ENCODE peak calls at places on chromosome 19, in seven cellular contexts. K is esophagus squamous epithelium, N is cardiac muscle cell, W is heart left ventricle, D is BE2C, J is ascending aorta, Z is mammary epithelial cell. O is an unnamed sample.
A peak's percentile ranks its signal among the peaks of the same experiment; 100 is the strongest.

GRCh38 chr19:925912-926594 is at the start of gene ARID3A:
- DNase-seq in K (no peak), N (peak; percentile 85), W (peak; percentile 77), D (peak; percentile 66), J (no peak), Z (peak; percentile 42), O (peak; percentile 26)

GRCh38 chr19:10617409-10618121 is 7.8 kb upstream of the SLC44A2 start:
- DNase-seq in K (no peak), N (no peak), W (no peak), D (no peak), J (no peak), Z (peak; percentile 86), O (no peak)

GRCh38 chr19:36687214-36688056 is at the start of gene ZNF567:
- DNase-seq in K (peak; percentile 84), N (peak; percentile 99), W (peak; percentile 99), D (peak; percentile 97), J (peak; percentile 88), Z (peak; percentile 96), O (peak; percentile 94)

GRCh38 chr19:27745978-27746542 is 1466.9 kb downstream of the UQCRFS1 start:
- DNase-seq in K (no peak), N (no peak), W (no peak), D (no peak), J (no peak), Z (no peak), O (no peak)

GRCh38 chr19:29389495-29389894 is 136.3 kb upstream of the VSTM2B start:
- DNase-seq in K (no peak), N (no peak), W (peak; percentile 22), D (no peak), J (no peak), Z (no peak), O (no peak)

GRCh38 chr19:29574518-29574917 is 31.6 kb upstream of the POP4 start:
- DNase-seq in K (no peak), N (no peak), W (no peak), D (no peak), J (no peak), Z (no peak), O (no peak)

GRCh38 chr19:17086129-17086528 is 10.6 kb downstream of the MYO9B start:
- DNase-seq in K (no peak), N (no peak), W (no peak), D (no peak), J (no peak), Z (no peak), O (no peak)

GRCh38 chr19:6312018-6312417 is 21.4 kb downstream of the ACER1 start:
- DNase-seq in K (no peak), N (no peak), W (no peak), D (no peak), J (no peak), Z (no peak), O (no peak)

GRCh38 chr19:34145741-34146202 is 26.5 kb upstream of the LSM14A start:
- DNase-seq in K (no peak), N (peak; percentile 75), W (no peak), D (peak; percentile 60), J (no peak), Z (peak; percentile 30), O (peak; percentile 70)

GRCh38 chr19:703651-704446 is 4.9 kb upstream of the PALM start:
- DNase-seq in K (no peak), N (peak; percentile 73), W (peak; percentile 93), D (peak; percentile 97), J (no peak), Z (peak; percentile 16), O (peak; percentile 77)

GRCh38 chr19:1027020-1027952 is 878 bp downstream of the CNN2 start:
- DNase-seq in K (no peak), N (no peak), W (peak; percentile 69), D (no peak), J (no peak), Z (peak; percentile 31), O (no peak)

GRCh38 chr19:18349524-18350128 is 9.2 kb downstream of the PGPEP1 start:
- DNase-seq in K (no peak), N (peak; percentile 43), W (no peak), D (peak; percentile 72), J (no peak), Z (peak; percentile 39), O (peak; percentile 75)

GRCh38 chr19:40472516-40472915 is 5.7 kb downstream of the SPTBN4 start:
- DNase-seq in K (no peak), N (no peak), W (no peak), D (no peak), J (no peak), Z (no peak), O (no peak)

GRCh38 chr19:6273701-6274601 is 5.8 kb downstream of the MLLT1 start:
- DNase-seq in K (no peak), N (no peak), W (peak; percentile 88), D (peak; percentile 60), J (peak; percentile 79), Z (peak; percentile 83), O (peak; percentile 36)

GRCh38 chr19:57748029-57748428 is 1.4 kb downstream of the ZNF776 start:
- DNase-seq in K (no peak), N (no peak), W (no peak), D (no peak), J (no peak), Z (no peak), O (no peak)

GRCh38 chr19:5207806-5208205 is 132.8 kb downstream of the PTPRS start:
- DNase-seq in K (no peak), N (no peak), W (no peak), D (no peak), J (no peak), Z (no peak), O (no peak)

GRCh38 chr19:36236304-36236945 is 21.5 kb downstream of the ZNF146 start:
- DNase-seq in K (no peak), N (no peak), W (no peak), D (no peak), J (no peak), Z (no peak), O (no peak)

GRCh38 chr19:29084266-29084665 is 128.7 kb downstream of the UQCRFS1 start:
- DNase-seq in K (no peak), N (peak; percentile 5), W (no peak), D (no peak), J (no peak), Z (no peak), O (no peak)

GRCh38 chr19:38711726-38712153 is 32.5 kb downstream of the CAPN12 start:
- DNase-seq in K (no peak), N (no peak), W (peak; percentile 77), D (no peak), J (no peak), Z (peak; percentile 83), O (no peak)

GRCh38 chr19:33755314-33756020 is 41.2 kb upstream of the KCTD15 start:
- DNase-seq in K (no peak), N (no peak), W (no peak), D (no peak), J (no peak), Z (no peak), O (no peak)

GRCh38 chr19:7617172-7617571 is 12.2 kb downstream of the XAB2 start:
- DNase-seq in K (no peak), N (no peak), W (no peak), D (no peak), J (no peak), Z (no peak), O (no peak)

GRCh38 chr19:7618366-7618765 is 11.0 kb downstream of the XAB2 start:
- DNase-seq in K (no peak), N (no peak), W (no peak), D (peak; percentile 90), J (no peak), Z (no peak), O (no peak)

GRCh38 chr19:7618771-7619510 is 10.4 kb downstream of the XAB2 start:
- DNase-seq in K (no peak), N (no peak), W (no peak), D (peak; percentile 92), J (no peak), Z (no peak), O (no peak)

GRCh38 chr19:7619671-7620441 is 9.5 kb downstream of the XAB2 start:
- DNase-seq in K (no peak), N (no peak), W (no peak), D (peak; percentile 59), J (no peak), Z (no peak), O (no peak)

DNA sequence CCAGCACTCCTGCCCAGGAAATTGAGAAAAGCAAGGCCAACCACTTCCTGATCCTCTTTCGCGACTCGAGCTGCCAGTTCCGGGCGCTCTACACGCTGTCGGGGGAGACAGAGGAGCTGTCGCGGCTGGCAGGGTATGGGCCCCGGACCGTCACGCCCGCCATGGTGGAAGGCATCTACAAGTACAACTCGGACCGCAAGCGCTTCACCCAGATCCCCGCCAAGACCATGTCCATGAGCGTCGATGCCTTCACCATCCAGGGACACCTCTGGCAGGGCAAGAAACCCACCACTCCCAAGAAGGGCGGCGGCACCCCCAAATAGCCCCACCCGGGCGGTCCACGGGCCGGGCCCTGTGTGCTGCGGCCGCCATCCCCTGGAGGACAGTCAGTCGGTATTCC is 11.6 kb downstream of the XAB2 start:
- DNase-seq in K (no peak), N (no peak), W (no peak), D (no peak), J (no peak), Z (no peak), O (no peak)
- H3K36me3 ChIP-seq in K (peaks cover 96% of the 10 kb centered on the region), N (peaks cover 15% of the 10 kb centered on the region), W (peaks cover 32% of the 10 kb centered on the region), D (peaks cover 45% of the 10 kb centered on the region), J (peaks cover 41% of the 10 kb centered on the region), Z (peaks cover 2% of the 10 kb centered on the region), O (peaks cover 37% of the 10 kb centered on the region)

DNA sequence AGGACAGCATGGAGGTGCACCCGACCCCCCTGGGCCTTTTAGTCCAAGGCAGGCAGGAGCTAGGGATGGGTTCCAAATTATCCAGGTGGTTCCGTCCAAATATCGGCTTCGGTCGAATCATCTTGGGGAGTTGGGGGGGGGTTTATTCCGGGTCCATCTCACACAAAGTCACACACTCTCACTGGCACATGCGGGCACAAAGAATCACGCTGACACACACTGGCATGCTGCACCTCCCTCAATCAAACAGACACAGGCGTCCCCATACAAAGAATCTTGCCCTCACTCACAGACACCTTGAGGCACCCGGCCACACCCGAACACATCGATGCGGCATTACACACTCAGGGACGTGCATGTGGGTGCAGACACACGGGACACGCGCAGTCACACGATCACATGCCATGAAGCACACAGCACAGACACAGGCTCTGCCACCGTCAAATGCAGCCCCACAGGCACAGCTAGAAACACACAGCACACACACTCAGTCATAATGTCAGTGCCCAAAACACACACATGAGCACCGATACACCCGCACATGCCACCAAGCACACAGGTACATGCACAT is 7.8 kb downstream of the NFIX start:
- DNase-seq in K (no peak), N (no peak), W (no peak), D (no peak), J (no peak), Z (no peak), O (no peak)
- H3K4me1 ChIP-seq in K (peaks cover 72% of the 10 kb centered on the region), N (no peaks in the 10 kb centered on the region), W (peaks cover 82% of the 10 kb centered on the region), D (no peaks in the 10 kb centered on the region), J (peaks cover 20% of the 10 kb centered on the region), Z (peaks cover 19% of the 10 kb centered on the region), O (no peaks in the 10 kb centered on the region)

GRCh38 chr19:48424694-48425219 is 21.0 kb upstream of the GRWD1 start:
- DNase-seq in K (no peak), N (no peak), W (no peak), D (no peak), J (no peak), Z (no peak), O (peak; percentile 32)
- H3K4me3 ChIP-seq in K (no peak overlapping the region), N (no peak overlapping the region), W (no peak overlapping the region), D (no peak overlapping the region), J (no peak overlapping the region), Z (no peak overlapping the region), O (no peak overlapping the region)

DNA sequence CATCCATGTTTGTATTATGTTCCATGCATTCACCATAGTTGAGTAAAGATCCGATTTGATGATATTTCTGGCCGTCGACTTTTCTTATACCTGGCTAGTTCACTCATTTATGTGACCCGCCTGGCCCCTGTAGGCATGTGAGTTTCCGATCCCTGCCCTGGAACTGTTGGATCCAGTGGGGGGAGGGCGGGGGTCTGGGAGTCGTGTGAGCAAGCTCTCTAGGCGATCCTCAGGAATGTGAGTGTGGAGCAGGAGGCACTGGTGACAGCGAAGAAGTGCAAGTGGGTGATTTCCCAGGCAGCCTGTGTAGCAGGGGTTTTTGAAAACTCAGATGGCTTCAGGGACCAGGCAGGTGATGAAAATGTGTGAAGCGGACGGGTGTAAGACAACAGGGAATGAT is 10.6 kb upstream of the PTOV1 start:
- DNase-seq in K (no peak), N (peak; percentile 71), W (no peak), D (no peak), J (no peak), Z (no peak), O (no peak)
- H3K36me3 ChIP-seq in K (peaks cover 56% of the 10 kb centered on the region), N (peaks cover 6% of the 10 kb centered on the region), W (peaks cover 59% of the 10 kb centered on the region), D (peaks cover 24% of the 10 kb centered on the region), J (peaks cover 23% of the 10 kb centered on the region), Z (peaks cover 2% of the 10 kb centered on the region), O (peaks cover 37% of the 10 kb centered on the region)